ENCODE peak calls at places on chromosomes 1 and 21, in nine cellular contexts. X is CD4-positive, alpha-beta T cell; A is SJCRH30; Z is ovary; U is upper lobe of left lung; P is effector memory CD4-positive, alpha-beta T cell; G is colonic mucosa; F is uterus; V is lung. L is an unnamed sample.
A peak's percentile ranks its signal among the peaks of the same experiment; 100 is the strongest.

GRCh38 chr1:6347641-6348487 is 45.7 kb downstream of the ACOT7 start:
- DNase-seq in Z (no peak), G (peak; percentile 74), X (peak; percentile 63), A (peak; percentile 76), P (peak; percentile 58), U (no peak), V (no peak), F (no peak), L (peak; percentile 32)

GRCh38 chr1:61605607-61606321 is 119.2 kb downstream of the TM2D1 start:
- DNase-seq in A (no peak), Z (no peak), F (no peak), P (no peak), U (no peak), V (no peak), G (no peak), X (no peak), L (no peak)

GRCh38 chr1:226772456-226773139 is 33.5 kb upstream of the ITPKB start:
- DNase-seq in V (no peak), A (no peak), P (no peak), F (no peak), Z (no peak), U (no peak), G (no peak), X (no peak), L (no peak)

GRCh38 chr1:161805399-161806197 is 39.5 kb downstream of the ATF6 start:
- DNase-seq in A (no peak), Z (no peak), V (no peak), U (no peak), P (no peak), X (no peak), F (no peak), G (no peak), L (no peak)

GRCh38 chr1:39788758-39789570 is at the start of gene BMP8B:
- DNase-seq in Z (no peak), X (no peak), A (peak; percentile 79), V (peak; percentile 81), G (peak; percentile 78), U (peak; percentile 94), F (no peak), P (peak; percentile 42), L (peak; percentile 49)

GRCh38 chr1:113630340-113631327 is 128.7 kb downstream of the PHTF1 start:
- DNase-seq in P (no peak), Z (no peak), G (no peak), A (no peak), V (no peak), X (no peak), U (no peak), F (no peak), L (no peak)

GRCh38 chr21:38955495-38955894 is 149.8 kb downstream of the ETS2 start:
- DNase-seq in U (no peak), F (no peak), V (no peak), A (no peak), X (no peak), G (peak; percentile 59), P (no peak), Z (no peak), L (peak; percentile 46)

GRCh38 chr1:201085902-201086735 is 26.1 kb downstream of the CACNA1S start:
- DNase-seq in V (peak; percentile 68), F (peak; percentile 25), P (peak; percentile 2), U (peak; percentile 59), G (peak; percentile 59), Z (peak; percentile 54), A (peak; percentile 86), X (peak; percentile 2), L (peak; percentile 34)

GRCh38 chr1:113391643-113392271 is 1.4 kb downstream of the MAGI3 start:
- DNase-seq in Z (no peak), P (no peak), U (no peak), X (peak; percentile 4), G (peak; percentile 53), A (peak; percentile 2), V (no peak), F (no peak), L (no peak)

GRCh38 chr1:36442337-36442736 is 7.9 kb downstream of the OSCP1 start:
- DNase-seq in Z (no peak), V (no peak), G (no peak), X (no peak), P (no peak), A (no peak), F (no peak), U (no peak), L (no peak)

GRCh38 chr1:241883159-241883558 is 35.2 kb downstream of the EXO1 start:
- DNase-seq in A (no peak), P (no peak), Z (no peak), G (no peak), X (no peak), V (no peak), U (no peak), F (no peak), L (no peak)

GRCh38 chr21:17611414-17612022 is 1.2 kb downstream of the BTG3 start:
- DNase-seq in F (peak; percentile 89), G (peak; percentile 89), P (peak; percentile 77), U (peak; percentile 87), Z (peak; percentile 85), A (peak; percentile 84), V (peak; percentile 75), X (peak; percentile 60), L (peak; percentile 79)

GRCh38 chr21:17613242-17613676 is 558 bp upstream of the BTG3 start:
- DNase-seq in U (peak; percentile 69), P (peak; percentile 17), A (peak; percentile 28), G (peak; percentile 41), Z (peak; percentile 71), V (peak; percentile 80), X (no peak), F (peak; percentile 56), L (no peak)

GRCh38 chr21:17612023-17612564 is 607 bp downstream of the BTG3 start:
- DNase-seq in U (peak; percentile 90), G (peak; percentile 53), Z (peak; percentile 67), A (peak; percentile 46), F (peak; percentile 35), V (peak; percentile 70), P (peak; percentile 15), X (peak; percentile 7), L (peak; percentile 22)

GRCh38 chr21:17610862-17611261 is 1.8 kb downstream of the BTG3 start:
- DNase-seq in P (no peak), Z (peak; percentile 38), X (no peak), V (no peak), U (no peak), F (peak; percentile 29), A (peak; percentile 28), G (peak; percentile 42), L (no peak)

GRCh38 chr21:17612565-17613241 is at the start of gene BTG3:
- DNase-seq in F (peak; percentile 75), V (peak; percentile 80), A (peak; percentile 84), X (peak; percentile 65), Z (peak; percentile 91), P (peak; percentile 75), G (peak; percentile 87), U (peak; percentile 97), L (peak; percentile 80)
- H3K27ac ChIP-seq in F (peak within 1 kb of the TSS; percentile 96), V (peak within 1 kb of the TSS; percentile 96), A (peak within 1 kb of the TSS; percentile 75), X (peak within 1 kb of the TSS; percentile 58), Z (peak within 1 kb of the TSS; percentile 84), P (peak within 1 kb of the TSS; percentile 74), G (peak within 1 kb of the TSS; percentile 78), U (peak within 1 kb of the TSS; percentile 96), L (peak within 1 kb of the TSS; percentile 86)

GRCh38 chr1:86750530-86750929 is 46.2 kb downstream of the SH3GLB1 start:
- DNase-seq in U (no peak), Z (no peak), V (no peak), P (no peak), G (no peak), X (no peak), F (no peak), A (no peak), L (no peak)

GRCh38 chr1:86753700-86754099 is 49.3 kb downstream of the SH3GLB1 start:
- DNase-seq in A (peak; percentile 32), P (no peak), F (no peak), X (no peak), V (no peak), Z (no peak), U (no peak), G (no peak), L (no peak)

GRCh38 chr1:86757272-86757984 is 53.1 kb downstream of the SH3GLB1 start:
- DNase-seq in U (peak; percentile 3), G (no peak), Z (no peak), P (no peak), F (peak; percentile 71), V (peak; percentile 39), X (no peak), A (no peak), L (no peak)

GRCh38 chr1:86756062-86756406 is 51.7 kb downstream of the SH3GLB1 start:
- DNase-seq in F (no peak), V (no peak), X (no peak), A (no peak), G (no peak), U (no peak), Z (no peak), P (no peak), L (no peak)

GRCh38 chr1:86754265-86754974 is 50.0 kb downstream of the SH3GLB1 start:
- DNase-seq in P (no peak), X (no peak), Z (no peak), G (no peak), U (no peak), V (no peak), A (no peak), F (no peak), L (no peak)
- H3K9me3 ChIP-seq in P (no peaks in the 10 kb centered on the region), X (no peaks in the 10 kb centered on the region), Z (no peaks in the 10 kb centered on the region), G (no peaks in the 10 kb centered on the region), U (no peaks in the 10 kb centered on the region), V (peaks cover 2% of the 10 kb centered on the region), A (no peaks in the 10 kb centered on the region), F (no peaks in the 10 kb centered on the region), L (no peaks in the 10 kb centered on the region)

DNA sequence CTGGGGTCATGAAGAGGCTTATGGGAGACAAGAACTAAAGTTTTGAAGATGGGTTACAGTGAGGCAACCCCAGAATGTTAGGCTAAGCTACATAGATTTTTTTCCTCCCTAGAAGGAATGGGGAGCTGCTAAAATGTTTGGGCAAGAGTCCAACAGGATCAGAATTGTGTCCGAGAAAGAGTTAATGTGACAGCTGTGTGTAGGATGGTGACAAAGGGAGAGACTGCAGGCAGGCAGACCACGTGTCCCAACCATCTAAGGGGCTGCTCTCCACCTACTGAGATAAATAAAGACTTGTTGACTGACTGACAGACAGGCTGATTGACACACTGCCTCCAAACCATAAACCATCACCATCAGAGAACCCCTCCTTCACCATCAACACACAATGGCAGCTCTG is 133.7 kb upstream of the CTTNBP2NL start:
- DNase-seq in F (no peak), X (no peak), G (no peak), U (no peak), P (no peak), V (no peak), Z (no peak), A (peak; percentile 54), L (no peak)
- H3K27ac ChIP-seq in F (no peak overlapping the region), X (no peak overlapping the region), G (no peak overlapping the region), U (no peak overlapping the region), P (no peak overlapping the region), V (no peak overlapping the region), Z (no peak overlapping the region), A (no peak overlapping the region), L (no peak overlapping the region)

GRCh38 chr1:175830500-175830899 is 87.1 kb upstream of the TNR start:
- DNase-seq in F (no peak), P (no peak), X (no peak), V (no peak), U (no peak), Z (no peak), A (no peak), G (no peak), L (no peak)

GRCh38 chr1:175834597-175834996 is 91.2 kb upstream of the TNR start:
- DNase-seq in A (no peak), F (no peak), G (no peak), V (no peak), X (no peak), Z (no peak), U (no peak), P (no peak), L (no peak)

GRCh38 chr1:175829845-175830244 is 86.5 kb upstream of the TNR start:
- DNase-seq in G (no peak), Z (no peak), V (no peak), P (no peak), A (no peak), U (no peak), F (no peak), X (no peak), L (no peak)

GRCh38 chr1:175833502-175833901 is 90.1 kb upstream of the TNR start:
- DNase-seq in V (no peak), A (no peak), X (no peak), Z (no peak), F (no peak), U (no peak), P (no peak), G (no peak), L (no peak)
- H3K9me3 ChIP-seq in V (peaks cover 1% of the 10 kb centered on the region), A (no peaks in the 10 kb centered on the region), X (no peaks in the 10 kb centered on the region), Z (no peaks in the 10 kb centered on the region), F (no peaks in the 10 kb centered on the region), U (no peaks in the 10 kb centered on the region), P (no peaks in the 10 kb centered on the region), G (no peaks in the 10 kb centered on the region), L (no peaks in the 10 kb centered on the region)